ENCODE peak calls at places on chromosome 2, in eight cellular contexts. H is K562, F is suprapubic skin, Q is sigmoid colon, B is HepG2, O is transverse colon, W is stomach, S is H1. A is an unnamed sample. For H3K4me1, the result is how much of the 10 kb centered on the place peaks cover.

GRCh38 chr2:43190305-43191052 is 35.9 kb downstream of the ZFP36L2 start:
- DNase-seq in H (peak), O (peak), S (no peak), B (no peak), F (no peak), Q (no peak), W (no peak), A (no peak)

GRCh38 chr2:197198890-197199289 is 111.7 kb downstream of the ANKRD44 start:
- DNase-seq in S (no peak), B (no peak), W (peak), F (peak), O (peak), H (no peak), Q (no peak), A (peak)

GRCh38 chr2:72989770-72990556 is 72.6 kb downstream of the EMX1 start:
- DNase-seq in F (peak), Q (peak), O (peak), W (peak), B (no peak), S (peak), H (no peak), A (no peak)

GRCh38 chr2:56183643-56184499 is at the start of gene CCDC85A:
- DNase-seq in S (peak), F (peak), O (peak), H (peak), B (peak), W (peak), Q (peak), A (peak)

GRCh38 chr2:72993147-72993546 is 75.8 kb downstream of the EMX1 start:
- DNase-seq in B (peak), W (peak), F (peak), S (peak), Q (peak), O (no peak), H (peak), A (no peak)

GRCh38 chr2:37192551-37192950 is 3.7 kb upstream of the CEBPZOS start:
- DNase-seq in W (no peak), S (no peak), B (no peak), Q (no peak), O (no peak), H (no peak), F (no peak), A (no peak)

GRCh38 chr2:85540131-85540587 is 1.2 kb downstream of the MAT2A start:
- DNase-seq in O (no peak), F (no peak), Q (no peak), H (no peak), W (no peak), S (no peak), B (no peak), A (no peak)

GRCh38 chr2:135694711-135695110 is 46.9 kb upstream of the UBXN4 start:
- DNase-seq in W (no peak), Q (no peak), H (no peak), S (no peak), F (no peak), O (no peak), B (no peak), A (no peak)

GRCh38 chr2:121707920-121708361 is 28.7 kb downstream of the NIFK start:
- DNase-seq in B (peak), Q (no peak), S (no peak), W (no peak), F (no peak), O (peak), H (no peak), A (peak)

GRCh38 chr2:23199115-23199918 is 185.7 kb upstream of the KLHL29 start:
- DNase-seq in S (peak), W (no peak), O (no peak), B (peak), Q (no peak), F (no peak), H (peak), A (no peak)

GRCh38 chr2:159157361-159158045 is 129.0 kb downstream of the WDSUB1 start:
- DNase-seq in O (no peak), S (no peak), Q (no peak), F (no peak), W (no peak), B (no peak), H (no peak), A (no peak)

GRCh38 chr2:159155791-159156190 is 130.7 kb downstream of the WDSUB1 start:
- DNase-seq in Q (no peak), S (no peak), O (no peak), H (no peak), F (no peak), W (no peak), B (no peak), A (no peak)

GRCh38 chr2:159155315-159155714 is 131.2 kb downstream of the WDSUB1 start:
- DNase-seq in Q (no peak), F (no peak), O (peak), W (peak), S (no peak), H (no peak), B (no peak), A (peak)

GRCh38 chr2:159153463-159153862 is 133.0 kb downstream of the WDSUB1 start:
- DNase-seq in S (no peak), F (no peak), B (no peak), W (peak), H (no peak), O (peak), Q (no peak), A (no peak)

DNA sequence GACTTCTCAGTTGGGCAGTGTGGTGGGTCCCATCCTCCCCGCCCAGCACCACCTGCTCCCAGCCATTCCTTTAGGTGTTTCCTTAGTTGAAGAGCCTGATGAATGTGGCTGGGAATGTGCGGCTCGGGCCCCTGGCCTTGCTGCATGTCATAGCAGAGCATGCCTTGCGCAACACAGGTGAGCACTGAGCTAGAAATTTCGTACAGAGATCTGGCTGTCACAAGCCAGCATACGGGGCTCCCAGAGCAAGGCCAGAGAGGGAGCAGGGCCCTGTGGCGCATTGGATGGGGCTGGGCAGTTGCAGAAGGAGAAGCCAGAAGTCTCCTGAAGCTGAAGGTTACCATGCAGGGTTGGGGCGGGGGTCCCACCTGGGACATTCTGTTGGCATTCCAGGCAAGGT is 129.7 kb downstream of the WDSUB1 start:
- DNase-seq in W (no peak), S (no peak), Q (no peak), H (no peak), B (peak), O (no peak), F (no peak), A (peak)
- TF ChIP-seq EP300 in W (no peak), S (no peak), Q (no peak), H (no peak), B (no peak), O (no peak), F (no peak), A (no peak)

DNA sequence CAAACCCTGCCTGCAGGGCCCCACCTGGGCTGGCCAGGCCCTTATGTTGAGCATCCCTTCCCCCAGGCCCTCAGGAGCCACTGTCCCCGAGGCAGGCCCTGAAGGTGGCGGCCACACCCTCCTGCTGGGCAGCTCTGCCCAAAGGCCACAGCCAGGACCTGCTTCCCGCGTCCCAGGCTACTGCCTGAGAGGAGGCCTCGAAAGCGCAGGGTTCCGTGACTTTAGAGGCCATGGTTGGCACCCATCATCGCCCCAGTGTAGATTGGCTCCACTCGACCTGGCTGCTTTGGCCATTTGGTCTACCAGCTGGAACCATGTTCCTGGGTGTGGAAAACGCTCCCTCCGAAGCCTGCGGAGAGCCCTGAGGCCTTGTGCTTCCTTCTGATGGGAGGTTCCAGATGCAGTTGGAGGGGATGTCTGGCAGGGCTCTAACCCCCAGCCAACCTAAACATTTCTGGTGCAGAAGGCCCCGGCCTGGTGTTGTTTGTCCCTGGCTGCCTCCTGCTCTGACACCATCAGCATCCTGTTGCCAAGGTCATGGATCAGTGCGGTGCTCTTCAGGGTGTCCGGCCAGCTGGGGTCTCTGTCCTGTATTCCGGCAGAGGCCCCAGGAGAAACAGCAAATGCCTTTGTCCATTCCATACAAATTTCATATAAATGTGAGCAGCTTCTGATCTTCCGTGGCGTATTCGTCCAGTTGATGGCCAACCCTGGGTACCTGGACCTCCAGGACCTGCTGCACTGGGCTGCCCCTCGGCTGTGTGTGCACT is 14.7 kb downstream of the CAPN10 start:
- DNase-seq in H (no peak), Q (peak), S (no peak), B (peak), O (peak), W (no peak), F (peak), A (peak)
- TF ChIP-seq POLR2AphosphoS5 in H (no peak), Q (no peak), S (no peak), B (no peak), O (no peak), W (no peak), F (no peak), A (no peak)

DNA sequence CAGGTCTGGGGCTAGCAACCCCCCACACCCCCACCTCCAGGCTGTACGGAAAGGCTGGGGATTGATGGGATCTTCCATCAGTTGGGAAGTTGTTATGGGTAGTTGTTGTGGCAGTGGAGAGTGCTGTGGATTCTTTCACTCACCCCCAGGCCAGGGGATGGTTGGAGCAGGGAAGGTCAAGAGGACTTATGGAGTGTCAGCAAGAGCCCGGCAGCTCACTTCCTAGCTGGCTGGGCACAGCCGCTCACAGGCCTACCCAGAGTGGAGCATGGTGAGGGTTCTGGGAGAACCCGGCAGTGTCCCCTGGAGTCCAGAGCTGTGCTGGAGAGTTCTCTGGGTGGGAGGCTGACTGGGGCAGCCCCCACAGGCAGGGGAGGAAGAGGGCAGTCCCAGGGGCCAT is 122.2 kb downstream of the MSH2 start:
- DNase-seq in W (no peak), B (no peak), Q (no peak), H (no peak), O (no peak), F (no peak), S (no peak), A (no peak)
- H3K4me1 ChIP-seq in W (under half), B (under half), Q (under half), H (under half), O (under half), F (under half), S (under half), A (under half)

DNA sequence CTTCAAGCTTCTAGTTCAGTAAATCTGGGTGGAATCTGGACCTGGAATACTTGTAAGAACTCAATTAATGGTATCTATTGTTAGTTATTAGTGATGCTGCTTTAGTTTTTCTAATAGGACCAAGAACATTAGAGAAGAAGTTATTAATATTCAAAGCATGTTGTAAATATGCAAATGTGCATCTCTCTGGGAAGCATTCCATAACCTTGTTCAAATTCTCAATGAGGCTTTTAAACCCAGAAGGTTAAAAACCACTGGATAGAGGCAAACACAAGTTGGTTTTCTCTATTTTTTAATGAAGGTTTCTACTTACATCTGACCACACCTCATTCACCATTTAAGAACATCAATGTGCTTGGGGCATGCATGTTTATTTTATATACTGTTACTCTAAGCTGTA is 16.1 kb upstream of the ACVR1C start:
- DNase-seq in O (no peak), H (no peak), S (no peak), F (no peak), Q (no peak), B (no peak), W (no peak), A (no peak)
- TF ChIP-seq EP300 in O (no peak), H (no peak), S (no peak), F (no peak), Q (no peak), B (no peak), W (no peak), A (no peak)

DNA sequence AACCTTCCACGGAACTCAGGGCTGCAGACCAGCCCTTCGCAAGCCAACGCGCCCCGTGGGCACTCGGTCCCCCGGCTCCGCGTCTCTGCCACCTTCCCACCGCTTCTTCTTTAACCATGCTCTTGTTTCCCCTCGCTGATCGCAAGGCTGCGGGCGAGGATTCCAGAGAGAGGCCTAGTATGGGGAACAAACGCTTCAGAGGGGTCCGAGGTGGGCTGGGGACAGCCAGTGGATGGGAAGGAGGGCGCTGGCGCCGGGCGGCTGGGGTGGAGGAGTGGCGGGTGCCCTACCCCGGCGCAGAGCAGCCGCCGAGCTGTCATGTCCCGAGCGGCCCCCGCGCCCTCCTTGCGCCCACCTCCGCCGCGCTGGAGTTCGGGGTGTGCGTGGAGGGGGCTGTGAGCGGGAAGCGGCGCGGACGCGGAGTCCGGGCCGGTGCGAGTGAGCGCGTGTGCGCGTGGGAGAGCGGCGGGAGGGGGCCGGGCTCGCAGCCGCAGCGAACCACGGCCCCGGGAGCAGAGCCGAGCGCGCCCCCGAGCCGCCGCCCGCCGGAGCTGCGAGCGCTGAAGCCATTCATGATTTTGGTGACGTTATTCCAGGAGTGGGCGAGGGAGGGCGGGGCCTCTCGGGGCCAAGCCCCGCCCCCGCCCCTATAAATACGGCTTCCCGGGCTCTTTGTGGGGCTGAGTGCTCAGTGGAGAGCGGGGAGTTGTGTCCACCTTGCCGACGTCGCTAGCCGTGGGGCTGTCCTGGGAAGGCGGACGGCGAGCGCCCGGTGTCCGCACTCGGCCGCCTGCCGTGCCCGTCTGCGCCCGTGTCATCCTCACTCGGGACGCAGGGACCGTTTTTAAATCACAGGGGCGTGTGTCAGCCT is at the start of gene LBH:
- DNase-seq in O (peak), W (peak), S (peak), B (no peak), Q (peak), F (peak), H (peak), A (peak)
- TF ChIP-seq POLR2AphosphoS5 in O (peak), W (peak), S (peak), B (no peak), Q (peak), F (peak), H (peak), A (peak)